ENCODE peak calls at places on chromosomes 1 and 21, in five cellular contexts. Z is heart right ventricle, U is SJSA1, B is right cardiac atrium, M is thyroid gland. L is an unnamed sample. For H3K4me1 and H3K9me3, the result is how much of the 10 kb centered on the place peaks cover.

GRCh38 chr1:39214021-39214713 is 9.7 kb downstream of the MACF1 start:
- DNase-seq in Z (peak), U (peak), B (peak), M (peak), L (no peak)

GRCh38 chr1:164950453-164951052 is 391.6 kb downstream of the PBX1 start:
- DNase-seq in Z (peak), U (no peak), B (peak), M (no peak), L (no peak)

GRCh38 chr1:30534551-30534940 is 188.8 kb downstream of the MATN1 start:
- DNase-seq in Z (no peak), U (no peak), B (no peak), M (no peak), L (no peak)

GRCh38 chr1:28045777-28046176 is 42.6 kb downstream of the EYA3 start:
- DNase-seq in Z (no peak), U (no peak), B (no peak), M (no peak), L (no peak)

GRCh38 chr1:11730429-11730861 is 5.5 kb upstream of the AGTRAP start:
- DNase-seq in Z (peak), U (no peak), B (no peak), M (no peak), L (no peak)

GRCh38 chr1:42983675-42984074 is 25.0 kb upstream of the SLC2A1 start:
- DNase-seq in Z (no peak), U (no peak), B (no peak), M (no peak), L (no peak)

GRCh38 chr1:56755911-56756310 is 63.3 kb downstream of the FYB2 start:
- DNase-seq in Z (no peak), U (no peak), B (no peak), M (no peak), L (no peak)

GRCh38 chr1:223445402-223445801 is 52.2 kb downstream of the CCDC185 start:
- DNase-seq in Z (no peak), U (no peak), B (no peak), M (no peak), L (no peak)

GRCh38 chr21:15159382-15160020 is 94.7 kb upstream of the NRIP1 start:
- DNase-seq in Z (no peak), U (no peak), B (no peak), M (no peak), L (no peak)

GRCh38 chr1:192941722-192942411 is 117.3 kb downstream of the UCHL5 start:
- DNase-seq in Z (no peak), U (no peak), B (no peak), M (no peak), L (no peak)

GRCh38 chr1:100860397-100860991 is 34.1 kb downstream of the EXTL2 start:
- DNase-seq in Z (no peak), U (peak), B (peak), M (no peak), L (no peak)

GRCh38 chr1:235513495-235514366 is 9.5 kb upstream of the B3GALNT2 start:
- DNase-seq in Z (peak), U (peak), B (no peak), M (peak), L (no peak)

GRCh38 chr1:6025269-6026094 is 20.2 kb upstream of the KCNAB2 start:
- DNase-seq in Z (no peak), U (no peak), B (peak), M (no peak), L (no peak)

GRCh38 chr1:97050501-97050900 is 328.9 kb downstream of the PTBP2 start:
- DNase-seq in Z (no peak), U (peak), B (no peak), M (no peak), L (no peak)

GRCh38 chr1:181089777-181090505 is 1.4 kb downstream of the IER5 start:
- DNase-seq in Z (peak), U (peak), B (peak), M (peak), L (no peak)

GRCh38 chr1:8495928-8496401 is 178.1 kb downstream of the SLC45A1 start:
- DNase-seq in Z (no peak), U (no peak), B (no peak), M (no peak), L (no peak)

GRCh38 chr1:27488523-27489138 is 1.3 kb downstream of the WASF2 start:
- DNase-seq in Z (no peak), U (peak), B (no peak), M (no peak), L (no peak)

GRCh38 chr1:43538143-43538487 is 7.4 kb downstream of the PTPRF start:
- DNase-seq in Z (no peak), U (no peak), B (no peak), M (no peak), L (no peak)

GRCh38 chr1:165416876-165417275 is 28.1 kb downstream of the RXRG start:
- DNase-seq in Z (no peak), U (no peak), B (peak), M (no peak), L (no peak)

GRCh38 chr1:158984386-158984785 is 25.3 kb upstream of the IFI16 start:
- DNase-seq in Z (no peak), U (no peak), B (no peak), M (no peak), L (no peak)

GRCh38 chr1:208291923-208292711 is 47.9 kb upstream of the PLXNA2 start:
- DNase-seq in Z (no peak), U (no peak), B (no peak), M (no peak), L (no peak)

GRCh38 chr1:234899041-234899787 is 229.4 kb downstream of the TOMM20 start:
- DNase-seq in Z (peak), U (peak), B (peak), M (peak), L (no peak)

GRCh38 chr1:61241411-61241838 is 159.1 kb downstream of the NFIA start:
- DNase-seq in Z (peak), U (no peak), B (peak), M (peak), L (no peak)

GRCh38 chr1:111221633-111222286 is 5.8 kb upstream of the CHI3L2 start:
- DNase-seq in Z (no peak), U (no peak), B (no peak), M (no peak), L (no peak)

GRCh38 chr1:17569200-17570139 is 30.0 kb downstream of the ARHGEF10L start:
- DNase-seq in Z (peak), U (peak), B (peak), M (peak), L (peak)

GRCh38 chr1:167681497-167682102 is 40.2 kb upstream of the MPZL1 start:
- DNase-seq in Z (peak), U (no peak), B (no peak), M (no peak), L (no peak)

GRCh38 chr21:45536301-45537081 is 5.7 kb downstream of the SLC19A1 start:
- DNase-seq in Z (no peak), U (no peak), B (peak), M (peak), L (no peak)

GRCh38 chr21:37537391-37537996 is 170.9 kb downstream of the DYRK1A start:
- DNase-seq in Z (no peak), U (no peak), B (no peak), M (no peak), L (no peak)

GRCh38 chr1:245687129-245687635 is 532.4 kb downstream of the KIF26B start:
- DNase-seq in Z (no peak), U (no peak), B (no peak), M (no peak), L (no peak)

GRCh38 chr1:161020573-161021167 is at the start of gene F11R:
- DNase-seq in Z (peak), U (peak), B (peak), M (peak), L (no peak)

GRCh38 chr1:46285730-46286477 is 17.5 kb downstream of the LRRC41 start:
- DNase-seq in Z (no peak), U (no peak), B (peak), M (no peak), L (no peak)

GRCh38 chr1:7617826-7618225 is 153.3 kb upstream of the VAMP3 start:
- DNase-seq in Z (no peak), U (no peak), B (no peak), M (no peak), L (no peak)

GRCh38 chr1:10676987-10677386 is 119.5 kb downstream of the CASZ1 start:
- DNase-seq in Z (no peak), U (no peak), B (no peak), M (peak), L (no peak)
- H3K4me1 ChIP-seq in Z (under half), U (under half), B (under half), M (half or more), L (under half)

DNA sequence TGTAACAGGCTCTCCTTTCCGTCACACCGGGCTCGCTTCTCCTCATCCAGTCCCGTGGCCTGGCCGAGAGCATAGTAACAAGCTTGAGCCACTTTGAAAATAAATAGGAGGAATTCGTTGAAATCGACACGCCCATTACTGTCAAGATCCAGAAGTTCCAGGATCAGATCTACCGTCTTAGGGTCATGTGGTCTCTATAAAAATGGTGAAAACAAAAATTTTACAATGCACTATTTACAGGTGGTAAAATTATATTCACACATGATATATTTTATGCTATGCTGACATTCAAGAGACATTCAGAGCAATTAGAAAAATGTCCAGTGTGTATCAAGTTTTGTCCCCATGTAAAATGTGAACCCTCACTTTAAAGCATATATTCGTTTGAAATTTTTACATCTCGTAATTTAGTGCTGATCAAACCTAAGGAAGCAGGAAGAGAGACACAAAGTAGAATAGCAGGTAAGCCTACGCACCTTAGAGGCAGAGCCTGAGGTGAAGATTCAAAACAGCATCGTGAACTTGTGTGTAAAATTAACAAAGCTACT is 2.3 kb downstream of the TCHH start:
- DNase-seq in Z (no peak), U (no peak), B (no peak), M (no peak), L (no peak)
- H3K9me3 ChIP-seq in Z (under half), U (under half), B (under half), M (under half), L (under half)

DNA sequence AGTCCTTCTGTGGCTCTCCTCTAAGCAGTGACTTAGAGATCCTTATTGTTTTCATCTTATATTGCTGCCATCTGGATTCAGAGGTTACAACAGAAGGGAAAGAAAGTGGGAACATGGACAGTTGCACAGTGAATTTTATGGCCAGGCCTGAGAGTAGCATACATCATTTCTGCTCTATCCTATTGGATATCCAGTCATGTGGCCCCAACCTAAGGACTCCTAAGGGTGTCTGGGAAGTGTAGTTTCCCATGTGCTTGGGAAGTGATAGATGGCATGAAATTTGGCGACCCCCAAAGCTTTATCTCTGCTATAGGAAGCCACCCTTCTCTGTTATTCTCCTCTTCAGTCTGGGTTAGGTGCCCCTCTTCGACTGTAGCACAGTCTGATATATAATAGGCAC is 51.9 kb downstream of the CDC7 start:
- DNase-seq in Z (no peak), U (no peak), B (no peak), M (no peak), L (no peak)
- H3K4me1 ChIP-seq in Z (half or more), U (under half), B (under half), M (under half), L (under half)

GRCh38 chr1:108183301-108183700 is 16.8 kb downstream of the SLC25A24 start:
- DNase-seq in Z (no peak), U (no peak), B (no peak), M (no peak), L (no peak)

GRCh38 chr1:108188801-108189200 is 11.3 kb downstream of the SLC25A24 start:
- DNase-seq in Z (no peak), U (no peak), B (no peak), M (no peak), L (no peak)

DNA sequence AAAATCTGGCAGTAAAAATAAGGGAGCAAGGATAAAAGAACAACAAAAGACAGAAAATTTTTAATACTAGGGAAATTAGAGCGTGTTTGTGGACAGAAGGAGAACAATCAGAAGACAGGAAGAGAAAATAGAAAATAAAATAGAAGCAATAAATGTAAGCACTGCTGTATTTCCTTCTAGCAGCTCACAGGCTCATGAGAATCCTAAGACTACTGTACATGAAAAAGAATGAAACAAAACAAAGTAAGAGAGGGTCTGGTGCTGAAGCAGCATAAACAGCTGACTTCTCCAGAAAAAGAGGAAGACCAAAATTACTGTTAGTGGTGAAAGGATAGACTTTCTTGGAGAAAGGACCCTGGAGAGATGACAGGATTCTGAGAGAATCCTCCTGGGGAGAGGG is 17.3 kb downstream of the SLC25A24 start:
- DNase-seq in Z (no peak), U (no peak), B (no peak), M (no peak), L (no peak)
- H3K9me3 ChIP-seq in Z (under half), U (under half), B (under half), M (under half), L (under half)

GRCh38 chr1:3159996-3160395 is 91.0 kb downstream of the PRDM16 start:
- DNase-seq in Z (no peak), U (no peak), B (no peak), M (no peak), L (no peak)
- H3K4me1 ChIP-seq in Z (under half), U (under half), B (under half), M (under half), L (half or more)

GRCh38 chr1:155691992-155692528 is 3.2 kb downstream of the DAP3 start:
- DNase-seq in Z (no peak), U (no peak), B (no peak), M (no peak), L (no peak)
- H3K9me3 ChIP-seq in Z (under half), U (under half), B (under half), M (under half), L (under half)

GRCh38 chr1:178052650-178053461 is 41.0 kb upstream of the RASAL2 start:
- DNase-seq in Z (peak), U (no peak), B (no peak), M (no peak), L (no peak)
- H3K4me1 ChIP-seq in Z (half or more), U (under half), B (under half), M (under half), L (under half)